ENCODE peak calls at places on chromosomes 3 and 15, in five cellular contexts. F, T, G, D and I are unnamed samples.

GRCh38 chr3:120089089-120089488 is 5.2 kb downstream of the GSK3B start:
- DNase-seq in F (no peak), G (no peak), T (no peak), D (no peak), I (no peak)

GRCh38 chr3:125161607-125162219 is 50.8 kb downstream of the SLC12A8 start:
- DNase-seq in T (no peak), F (no peak), D (no peak), G (no peak), I (peak)

GRCh38 chr3:44892689-44893088 is 18.3 kb downstream of the TGM4 start:
- DNase-seq in D (no peak), F (no peak), G (no peak), T (no peak), I (no peak)

GRCh38 chr3:39254806-39255449 is 24.9 kb downstream of the CX3CR1 start:
- DNase-seq in D (no peak), G (peak), F (no peak), T (peak), I (no peak)

GRCh38 chr3:190073264-190073663 is 47.4 kb downstream of the P3H2 start:
- DNase-seq in T (no peak), G (no peak), F (no peak), D (no peak), I (no peak)

GRCh38 chr3:172167892-172168648 is 128.7 kb downstream of the FNDC3B start:
- DNase-seq in D (no peak), F (no peak), G (no peak), T (no peak), I (no peak)

GRCh38 chr3:49013738-49014660 is 4.4 kb downstream of the DALRD3 start:
- DNase-seq in G (no peak), F (no peak), D (no peak), T (no peak), I (no peak)

GRCh38 chr3:58005662-58006061 is 2.6 kb upstream of the FLNB start:
- DNase-seq in G (no peak), F (no peak), D (no peak), T (peak), I (no peak)

GRCh38 chr3:116059421-116060096 is 385.7 kb downstream of the LSAMP start:
- DNase-seq in D (no peak), F (no peak), T (peak), G (peak), I (no peak)

GRCh38 chr3:72155391-72156064 is 370.6 kb upstream of the PROK2 start:
- DNase-seq in T (no peak), D (peak), F (no peak), G (peak), I (peak)

GRCh38 chr3:171565671-171566070 is 105.5 kb upstream of the TNIK start:
- DNase-seq in F (no peak), G (no peak), T (peak), D (no peak), I (no peak)

GRCh38 chr3:36077320-36077719 is 303.0 kb upstream of the STAC start:
- DNase-seq in T (no peak), G (no peak), F (no peak), D (no peak), I (no peak)

GRCh38 chr15:44084728-44085127 is 110.3 kb downstream of the FRMD5 start:
- DNase-seq in D (no peak), T (no peak), G (no peak), F (no peak), I (no peak)

GRCh38 chr3:13269711-13270378 is 150.3 kb downstream of the NUP210 start:
- DNase-seq in T (no peak), D (no peak), F (no peak), G (no peak), I (peak)

GRCh38 chr3:154090116-154090420 is 31.1 kb upstream of the ARHGEF26 start:
- DNase-seq in D (no peak), G (no peak), T (no peak), F (no peak), I (no peak)

GRCh38 chr3:24525022-24525421 is 30.4 kb upstream of the THRB start:
- DNase-seq in T (no peak), G (no peak), D (no peak), F (no peak), I (no peak)

GRCh38 chr3:43726511-43726910 is 35.8 kb downstream of the ABHD5 start:
- DNase-seq in D (no peak), T (no peak), F (no peak), G (no peak), I (no peak)